ENCODE peak calls at places on chromosomes 3 and 15, in ten cellular contexts. E, F, C, A, Q, W, M, P, D and B are unnamed samples.

GRCh38 chr3:58640700-58641372 is 25.7 kb downstream of the FAM3D start:
- DNase-seq in E (no peak), F (peak), C (peak), A (peak), Q (peak), W (peak), M (peak), P (peak), D (peak), B (no peak)

GRCh38 chr15:90400759-90401314 is 12.8 kb downstream of the IQGAP1 start:
- DNase-seq in E (peak), F (no peak), C (peak), A (peak), Q (peak), W (peak), M (peak), P (peak), D (peak), B (peak)

GRCh38 chr3:25465266-25465860 is 37.3 kb downstream of the RARB start:
- DNase-seq in E (no peak), F (no peak), C (no peak), A (no peak), Q (no peak), W (no peak), M (no peak), P (peak), D (no peak), B (no peak)

GRCh38 chr3:158273646-158274045 is 163.8 kb downstream of the RSRC1 start:
- DNase-seq in E (no peak), F (no peak), C (no peak), A (no peak), Q (no peak), W (no peak), M (no peak), P (peak), D (no peak), B (no peak)

GRCh38 chr3:52088445-52089367 is 32.3 kb upstream of the DUSP7 start:
- DNase-seq in E (no peak), F (no peak), C (peak), A (no peak), Q (no peak), W (no peak), M (no peak), P (peak), D (no peak), B (no peak)

GRCh38 chr15:101256756-101257155 is 4.9 kb upstream of the CHSY1 start:
- DNase-seq in E (no peak), F (no peak), C (no peak), A (no peak), Q (no peak), W (no peak), M (no peak), P (no peak), D (no peak), B (no peak)

GRCh38 chr3:187491371-187491770 is 123.2 kb downstream of the RTP4 start:
- DNase-seq in E (no peak), F (no peak), C (no peak), A (no peak), Q (no peak), W (no peak), M (no peak), P (no peak), D (no peak), B (no peak)

GRCh38 chr3:16174976-16175901 is 759 bp downstream of the GALNT15 start:
- DNase-seq in E (no peak), F (no peak), C (no peak), A (no peak), Q (no peak), W (no peak), M (no peak), P (no peak), D (no peak), B (no peak)

GRCh38 chr3:152159328-152159727 is 109.4 kb upstream of the MBNL1 start:
- DNase-seq in E (no peak), F (no peak), C (no peak), A (no peak), Q (no peak), W (no peak), M (peak), P (peak), D (no peak), B (peak)

GRCh38 chr3:122679467-122680291 is 960 bp upstream of the PARP14 start:
- DNase-seq in E (no peak), F (no peak), C (peak), A (peak), Q (peak), W (no peak), M (no peak), P (peak), D (no peak), B (peak)

GRCh38 chr3:179000144-179000543 is 71.5 kb downstream of the ZMAT3 start:
- DNase-seq in E (no peak), F (no peak), C (no peak), A (no peak), Q (no peak), W (no peak), M (peak), P (peak), D (no peak), B (no peak)